ENCODE peak calls at places on chromosomes 2 and 18, in eight cellular contexts. G, R, E, W, B, X, P and T are unnamed samples.

GRCh38 chr2:99680946-99681345 is 191.1 kb upstream of the REV1 start:
- DNase-seq in G (no peak), R (no peak), E (no peak), W (peak), B (no peak), X (no peak), P (peak), T (no peak)

GRCh38 chr2:1788478-1788959 is 44.2 kb upstream of the PXDN start:
- DNase-seq in G (no peak), R (no peak), E (no peak), W (no peak), B (no peak), X (no peak), P (no peak), T (no peak)

GRCh38 chr2:96499061-96499960 is 5.8 kb downstream of the NEURL3 start:
- DNase-seq in G (no peak), R (peak), E (no peak), W (no peak), B (no peak), X (no peak), P (no peak), T (no peak)

GRCh38 chr2:113052767-113053166 is at the start of gene IL36B:
- DNase-seq in G (no peak), R (no peak), E (no peak), W (no peak), B (no peak), X (no peak), P (no peak), T (no peak)

GRCh38 chr2:230913406-230913805 is 11.6 kb downstream of the GPR55 start:
- DNase-seq in G (peak), R (peak), E (no peak), W (peak), B (no peak), X (peak), P (no peak), T (no peak)

GRCh38 chr2:48452108-48452507 is 77.8 kb upstream of the STON1 start:
- DNase-seq in G (no peak), R (no peak), E (no peak), W (no peak), B (no peak), X (no peak), P (no peak), T (no peak)

GRCh38 chr2:212295571-212295970 is 243.0 kb downstream of the ERBB4 start:
- DNase-seq in G (no peak), R (no peak), E (no peak), W (no peak), B (no peak), X (no peak), P (no peak), T (no peak)

GRCh38 chr2:73716518-73717250 is 20.5 kb downstream of the TPRKB start:
- DNase-seq in G (no peak), R (no peak), E (no peak), W (no peak), B (no peak), X (no peak), P (peak), T (no peak)

GRCh38 chr18:49160075-49160930 is 209.5 kb upstream of the SMAD7 start:
- DNase-seq in G (no peak), R (no peak), E (no peak), W (no peak), B (no peak), X (no peak), P (no peak), T (no peak)

GRCh38 chr2:97752342-97753334 is 39.3 kb downstream of the ZAP70 start:
- DNase-seq in G (no peak), R (no peak), E (no peak), W (peak), B (no peak), X (no peak), P (no peak), T (no peak)

GRCh38 chr2:222178450-222178849 is 120.3 kb downstream of the PAX3 start:
- DNase-seq in G (no peak), R (no peak), E (no peak), W (no peak), B (no peak), X (no peak), P (no peak), T (no peak)

GRCh38 chr2:4673025-4673489 is 969.7 kb downstream of the DCDC2C start:
- DNase-seq in G (peak), R (no peak), E (no peak), W (no peak), B (no peak), X (no peak), P (no peak), T (no peak)

GRCh38 chr2:45813003-45813601 is 161.6 kb downstream of the PRKCE start:
- DNase-seq in G (no peak), R (no peak), E (peak), W (peak), B (no peak), X (no peak), P (no peak), T (no peak)

GRCh38 chr18:76363451-76364120 is 131.5 kb downstream of the ZNF516 start:
- DNase-seq in G (no peak), R (no peak), E (no peak), W (peak), B (no peak), X (no peak), P (peak), T (no peak)

GRCh38 chr2:98806266-98806697 is 75.3 kb upstream of the MGAT4A start:
- DNase-seq in G (no peak), R (peak), E (no peak), W (peak), B (peak), X (no peak), P (no peak), T (no peak)

GRCh38 chr18:11113046-11113548 is 36.3 kb downstream of the PIEZO2 start:
- DNase-seq in G (no peak), R (no peak), E (no peak), W (no peak), B (no peak), X (no peak), P (no peak), T (no peak)

GRCh38 chr2:44931177-44931795 is 10.2 kb upstream of the SIX3 start:
- DNase-seq in G (no peak), R (no peak), E (no peak), W (no peak), B (no peak), X (peak), P (no peak), T (no peak)

GRCh38 chr18:74351354-74351753 is 35.7 kb downstream of the C18orf63 start:
- DNase-seq in G (no peak), R (no peak), E (no peak), W (peak), B (no peak), X (no peak), P (no peak), T (no peak)

GRCh38 chr2:136126021-136126420 is 8.1 kb upstream of the CXCR4 start:
- DNase-seq in G (no peak), R (no peak), E (no peak), W (no peak), B (no peak), X (no peak), P (no peak), T (no peak)

GRCh38 chr2:232386740-232387450 is 8.3 kb downstream of the ALPP start:
- DNase-seq in G (peak), R (no peak), E (no peak), W (peak), B (no peak), X (peak), P (no peak), T (no peak)

GRCh38 chr18:79442508-79443221 is 46.9 kb downstream of the NFATC1 start:
- DNase-seq in G (no peak), R (no peak), E (no peak), W (no peak), B (no peak), X (no peak), P (no peak), T (no peak)

GRCh38 chr2:130947967-130948366 is 111.3 kb downstream of the ARHGEF4 start:
- DNase-seq in G (no peak), R (no peak), E (no peak), W (no peak), B (no peak), X (no peak), P (no peak), T (no peak)

GRCh38 chr2:58970365-58970764 is 729.2 kb upstream of the FANCL start:
- DNase-seq in G (no peak), R (no peak), E (no peak), W (no peak), B (no peak), X (no peak), P (no peak), T (no peak)

GRCh38 chr2:43136862-43137261 is 89.5 kb downstream of the ZFP36L2 start:
- DNase-seq in G (no peak), R (no peak), E (no peak), W (no peak), B (no peak), X (no peak), P (no peak), T (no peak)

GRCh38 chr2:194060269-194060668 is 1596.8 kb upstream of the SLC39A10 start:
- DNase-seq in G (no peak), R (no peak), E (no peak), W (no peak), B (no peak), X (no peak), P (no peak), T (no peak)

GRCh38 chr18:13165636-13166423 is 52.7 kb upstream of the LDLRAD4 start:
- DNase-seq in G (no peak), R (no peak), E (no peak), W (no peak), B (no peak), X (peak), P (no peak), T (no peak)

GRCh38 chr2:29657674-29658073 is 263.7 kb downstream of the ALK start:
- DNase-seq in G (no peak), R (no peak), E (no peak), W (no peak), B (no peak), X (no peak), P (no peak), T (no peak)

GRCh38 chr2:219560037-219560892 is 11.1 kb downstream of the OBSL1 start:
- DNase-seq in G (peak), R (no peak), E (no peak), W (no peak), B (no peak), X (no peak), P (no peak), T (peak)

GRCh38 chr2:190626656-190627055 is 22.2 kb upstream of the NAB1 start:
- DNase-seq in G (no peak), R (no peak), E (no peak), W (peak), B (no peak), X (no peak), P (no peak), T (no peak)

GRCh38 chr2:2520396-2520795 is 189.3 kb upstream of the MYT1L start:
- DNase-seq in G (no peak), R (no peak), E (no peak), W (no peak), B (no peak), X (no peak), P (no peak), T (no peak)

GRCh38 chr2:240572141-240573031 is 4.1 kb downstream of the RNPEPL1 start:
- DNase-seq in G (no peak), R (peak), E (no peak), W (no peak), B (no peak), X (no peak), P (no peak), T (no peak)

GRCh38 chr2:15316370-15316814 is 244.7 kb downstream of the NBAS start:
- DNase-seq in G (no peak), R (no peak), E (no peak), W (no peak), B (no peak), X (peak), P (no peak), T (no peak)

GRCh38 chr2:43105586-43106562 is 120.5 kb downstream of the ZFP36L2 start:
- DNase-seq in G (peak), R (peak), E (no peak), W (peak), B (no peak), X (no peak), P (no peak), T (no peak)

GRCh38 chr2:53793821-53794220 is 7.0 kb downstream of the ERLEC1 start:
- DNase-seq in G (no peak), R (no peak), E (no peak), W (no peak), B (no peak), X (no peak), P (no peak), T (no peak)

GRCh38 chr18:13288509-13289138 is 70.1 kb downstream of the LDLRAD4 start:
- DNase-seq in G (no peak), R (no peak), E (no peak), W (no peak), B (no peak), X (no peak), P (no peak), T (no peak)

GRCh38 chr2:119290859-119291587 is 67.4 kb downstream of the STEAP3 start:
- DNase-seq in G (peak), R (no peak), E (peak), W (peak), B (no peak), X (peak), P (peak), T (peak)

GRCh38 chr2:98897746-98898145 is 38.3 kb downstream of the CRACDL start:
- DNase-seq in G (no peak), R (no peak), E (no peak), W (no peak), B (no peak), X (no peak), P (no peak), T (no peak)

GRCh38 chr2:36407403-36407802 is 51.8 kb downstream of the CRIM1 start:
- DNase-seq in G (no peak), R (no peak), E (no peak), W (no peak), B (no peak), X (no peak), P (no peak), T (no peak)

GRCh38 chr18:37335337-37335736 is 230.3 kb downstream of the CELF4 start:
- DNase-seq in G (no peak), R (no peak), E (peak), W (no peak), B (no peak), X (peak), P (no peak), T (peak)
- TF ChIP-seq CTCF in G (peak), R (no peak), E (peak), W (peak), B (no peak), X (peak), P (peak), T (peak)

GRCh38 chr2:213806125-213806726 is 522.0 kb downstream of the SPAG16 start:
- DNase-seq in G (peak), R (no peak), E (no peak), W (peak), B (no peak), X (no peak), P (no peak), T (no peak)
- TF ChIP-seq CTCF in G (peak), R (peak), E (peak), W (peak), B (peak), X (peak), P (no peak), T (peak)

DNA sequence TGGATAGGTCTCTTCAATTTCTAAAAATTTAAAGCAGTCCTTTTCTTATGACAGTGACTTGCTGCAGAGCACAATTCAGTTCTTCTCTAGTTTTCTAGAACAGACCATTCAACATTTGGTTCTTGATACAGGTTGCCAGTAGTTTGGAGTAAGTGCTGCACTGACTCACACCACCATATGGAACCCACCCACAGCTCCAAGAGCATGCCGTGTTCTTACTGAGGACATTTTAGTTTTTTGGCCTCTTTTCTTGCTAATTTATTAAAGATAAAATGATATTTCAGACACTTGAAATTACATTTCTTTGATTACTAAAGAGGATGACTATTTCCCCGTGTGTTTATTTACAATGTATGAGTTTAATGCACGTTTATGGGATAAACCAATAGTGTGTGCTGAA is 120.0 kb downstream of the COL4A4 start:
- DNase-seq in G (no peak), R (no peak), E (no peak), W (peak), B (no peak), X (no peak), P (no peak), T (no peak)
- TF ChIP-seq CTCF in G (no peak), R (no peak), E (no peak), W (no peak), B (no peak), X (no peak), P (no peak), T (no peak)

DNA sequence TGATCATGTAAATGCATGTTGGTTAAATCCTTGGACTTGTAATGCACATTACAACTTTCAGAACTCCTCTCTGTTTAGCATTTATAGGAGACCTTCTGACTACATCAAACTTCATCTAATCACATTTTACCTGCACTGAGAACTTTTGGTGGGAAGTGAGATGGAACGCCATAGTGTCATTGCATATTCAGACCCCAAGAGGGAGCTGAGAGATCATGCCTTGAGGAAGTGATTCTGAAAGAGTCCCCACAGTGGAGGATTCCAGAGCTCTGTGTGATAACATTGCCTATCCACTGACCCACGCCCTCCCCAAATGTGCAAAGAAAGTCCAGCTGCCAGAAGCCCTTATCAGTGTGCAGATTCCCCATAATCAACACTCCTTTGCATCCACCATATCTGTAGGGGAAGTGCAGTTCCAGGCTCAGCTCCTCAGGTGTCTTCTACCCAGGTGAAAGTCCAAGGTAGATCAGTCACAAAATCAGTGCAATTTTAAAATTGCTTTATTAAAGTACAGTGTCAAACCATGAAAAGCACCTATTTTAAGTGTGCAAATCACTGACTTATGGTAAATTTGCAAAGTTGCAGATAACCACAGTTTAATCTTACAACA is 212.4 kb downstream of the RPIA start:
- DNase-seq in G (peak), R (no peak), E (no peak), W (peak), B (no peak), X (no peak), P (no peak), T (no peak)
- TF ChIP-seq CTCF in G (peak), R (peak), E (no peak), W (peak), B (peak), X (peak), P (peak), T (peak)

GRCh38 chr2:20557635-20558034 is 93.3 kb downstream of the HS1BP3 start:
- DNase-seq in G (no peak), R (no peak), E (no peak), W (no peak), B (no peak), X (no peak), P (no peak), T (no peak)
- TF ChIP-seq CTCF in G (no peak), R (no peak), E (no peak), W (no peak), B (no peak), X (no peak), P (no peak), T (no peak)